ENCODE peak calls at places on chromosomes 1 and 21, in eight cellular contexts. J is HCT116, B is ovary, L is heart left ventricle, G is esophagus squamous epithelium, I is body of pancreas, D is Peyer's patch, Y is tibial nerve. W is an unnamed sample.

GRCh38 chr1:107538502-107538901 is 397.7 kb downstream of the NTNG1 start:
- DNase-seq in J (no peak), B (no peak), L (no peak), G (no peak), I (no peak), D (no peak), Y (no peak), W (no peak)

GRCh38 chr1:26367441-26367840 is 5.1 kb downstream of the ZNF683 start:
- DNase-seq in J (no peak), B (no peak), L (no peak), G (no peak), I (no peak), D (no peak), Y (no peak), W (no peak)

GRCh38 chr1:3606779-3607702 is 4.3 kb downstream of the MEGF6 start:
- DNase-seq in J (no peak), B (no peak), L (no peak), G (no peak), I (no peak), D (no peak), Y (no peak), W (no peak)

GRCh38 chr1:94285026-94285654 is 47.8 kb upstream of the ARHGAP29 start:
- DNase-seq in J (no peak), B (no peak), L (no peak), G (no peak), I (no peak), D (no peak), Y (no peak), W (no peak)

GRCh38 chr1:7886346-7886745 is 33.5 kb upstream of the UTS2 start:
- DNase-seq in J (no peak), B (no peak), L (no peak), G (no peak), I (peak), D (no peak), Y (no peak), W (no peak)

GRCh38 chr1:35576061-35576765 is 3.1 kb downstream of the TFAP2E start:
- DNase-seq in J (no peak), B (no peak), L (no peak), G (no peak), I (no peak), D (no peak), Y (no peak), W (no peak)

GRCh38 chr1:200369706-200370105 is 40.1 kb downstream of the ZNF281 start:
- DNase-seq in J (no peak), B (no peak), L (no peak), G (no peak), I (no peak), D (no peak), Y (no peak), W (no peak)

GRCh38 chr1:214708321-214708960 is 105.4 kb downstream of the CENPF start:
- DNase-seq in J (no peak), B (no peak), L (no peak), G (no peak), I (no peak), D (no peak), Y (no peak), W (no peak)

GRCh38 chr1:75539230-75540116 is 71.4 kb downstream of the SLC44A5 start:
- DNase-seq in J (no peak), B (no peak), L (no peak), G (no peak), I (peak), D (no peak), Y (no peak), W (no peak)

GRCh38 chr1:228279011-228279721 is 71.3 kb downstream of the OBSCN start:
- DNase-seq in J (no peak), B (no peak), L (no peak), G (no peak), I (no peak), D (peak), Y (no peak), W (no peak)

GRCh38 chr21:44702973-44703730 is 6.2 kb downstream of the KRTAP10-12 start:
- DNase-seq in J (no peak), B (no peak), L (no peak), G (no peak), I (no peak), D (no peak), Y (no peak), W (no peak)

GRCh38 chr1:30743584-30744059 is 14.0 kb downstream of the LAPTM5 start:
- DNase-seq in J (no peak), B (no peak), L (no peak), G (no peak), I (no peak), D (peak), Y (no peak), W (no peak)

GRCh38 chr1:160789702-160790611 is 6.0 kb upstream of the LY9 start:
- DNase-seq in J (no peak), B (no peak), L (no peak), G (no peak), I (no peak), D (peak), Y (peak), W (no peak)

GRCh38 chr1:32703479-32704291 is 1.1 kb upstream of the SYNC start:
- DNase-seq in J (no peak), B (peak), L (peak), G (no peak), I (peak), D (no peak), Y (peak), W (no peak)

GRCh38 chr1:8794605-8795004 is 22.8 kb downstream of the RERE start:
- DNase-seq in J (no peak), B (no peak), L (no peak), G (no peak), I (no peak), D (no peak), Y (no peak), W (peak)

GRCh38 chr21:38351961-38352521 is 95.2 kb downstream of the KCNJ15 start:
- DNase-seq in J (no peak), B (no peak), L (no peak), G (no peak), I (no peak), D (no peak), Y (no peak), W (peak)

GRCh38 chr1:19644761-19645543 is 841 bp downstream of the NBL1 start:
- DNase-seq in J (no peak), B (peak), L (peak), G (no peak), I (no peak), D (peak), Y (no peak), W (no peak)

GRCh38 chr1:201941420-201942128 is 4.8 kb downstream of the LMOD1 start:
- DNase-seq in J (no peak), B (no peak), L (no peak), G (no peak), I (no peak), D (no peak), Y (no peak), W (peak)
- TF ChIP-seq POLR2A in J (peak), B (no peak), L (no peak), G (no peak), I (no peak), D (no peak), Y (no peak), W (no peak)

DNA sequence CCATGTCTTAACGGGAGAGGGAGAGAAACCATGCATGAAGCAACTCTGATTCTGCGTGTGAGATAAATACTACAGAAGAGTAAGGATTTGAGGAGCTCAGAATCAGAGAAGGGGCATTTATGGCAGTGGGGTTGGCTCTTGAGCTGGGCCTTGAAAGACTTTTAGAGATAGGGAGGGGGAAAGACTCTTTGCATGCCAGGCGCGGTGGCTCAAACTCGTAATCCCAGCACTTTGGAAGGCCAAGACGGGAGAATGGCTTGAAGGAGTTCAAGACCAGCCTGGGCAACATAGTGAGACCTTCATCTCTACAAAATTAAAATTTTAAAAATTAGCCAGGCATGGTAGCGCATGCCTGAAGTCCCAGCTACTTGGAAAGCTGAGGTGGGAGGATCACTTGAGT is 672 bp downstream of the ARMH1 start:
- DNase-seq in J (no peak), B (no peak), L (no peak), G (no peak), I (no peak), D (peak), Y (no peak), W (no peak)
- H3K4me3 ChIP-seq in J (peak), B (peak), L (peak), G (peak), I (no peak), D (peak), Y (peak), W (no peak)

GRCh38 chr1:1374861-1375662 is at the start of gene AURKAIP1:
- DNase-seq in J (peak), B (peak), L (peak), G (peak), I (peak), D (peak), Y (peak), W (peak)
- TF ChIP-seq POLR2A in J (peak), B (peak), L (peak), G (peak), I (peak), D (peak), Y (no peak), W (no peak)

DNA sequence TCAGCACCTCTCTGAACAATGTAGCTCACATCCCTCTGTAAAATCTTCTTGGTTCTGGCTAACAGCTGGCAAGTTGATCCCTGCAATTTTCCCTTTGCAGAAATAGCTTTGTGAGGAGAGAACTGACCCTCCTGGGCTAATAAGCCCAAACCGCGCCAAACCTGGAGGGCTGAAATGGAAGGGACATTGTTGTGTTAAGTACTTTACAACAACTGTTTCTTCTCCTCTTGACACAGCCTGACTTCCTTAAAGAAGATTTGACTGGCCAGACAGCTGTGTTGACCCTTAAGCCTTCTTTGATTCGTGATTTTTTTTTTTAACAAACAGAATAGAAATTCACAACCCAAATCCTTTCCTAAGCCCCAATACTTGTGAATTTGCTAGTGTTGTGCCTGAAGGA is 5.7 kb downstream of the LMX1A start:
- DNase-seq in J (no peak), B (no peak), L (no peak), G (no peak), I (no peak), D (no peak), Y (no peak), W (no peak)
- H3K4me3 ChIP-seq in J (no peak), B (no peak), L (no peak), G (no peak), I (no peak), D (no peak), Y (no peak), W (no peak)

GRCh38 chr21:20260124-20260523 is 738.1 kb upstream of the NCAM2 start:
- DNase-seq in J (no peak), B (no peak), L (no peak), G (no peak), I (no peak), D (no peak), Y (no peak), W (no peak)

GRCh38 chr21:20254964-20255363 is 743.2 kb upstream of the NCAM2 start:
- DNase-seq in J (no peak), B (no peak), L (no peak), G (no peak), I (no peak), D (no peak), Y (no peak), W (no peak)

GRCh38 chr21:20258542-20258941 is 739.7 kb upstream of the NCAM2 start:
- DNase-seq in J (no peak), B (no peak), L (no peak), G (no peak), I (no peak), D (no peak), Y (no peak), W (no peak)

GRCh38 chr21:20257052-20257451 is 741.2 kb upstream of the NCAM2 start:
- DNase-seq in J (no peak), B (no peak), L (no peak), G (no peak), I (no peak), D (no peak), Y (no peak), W (no peak)

DNA sequence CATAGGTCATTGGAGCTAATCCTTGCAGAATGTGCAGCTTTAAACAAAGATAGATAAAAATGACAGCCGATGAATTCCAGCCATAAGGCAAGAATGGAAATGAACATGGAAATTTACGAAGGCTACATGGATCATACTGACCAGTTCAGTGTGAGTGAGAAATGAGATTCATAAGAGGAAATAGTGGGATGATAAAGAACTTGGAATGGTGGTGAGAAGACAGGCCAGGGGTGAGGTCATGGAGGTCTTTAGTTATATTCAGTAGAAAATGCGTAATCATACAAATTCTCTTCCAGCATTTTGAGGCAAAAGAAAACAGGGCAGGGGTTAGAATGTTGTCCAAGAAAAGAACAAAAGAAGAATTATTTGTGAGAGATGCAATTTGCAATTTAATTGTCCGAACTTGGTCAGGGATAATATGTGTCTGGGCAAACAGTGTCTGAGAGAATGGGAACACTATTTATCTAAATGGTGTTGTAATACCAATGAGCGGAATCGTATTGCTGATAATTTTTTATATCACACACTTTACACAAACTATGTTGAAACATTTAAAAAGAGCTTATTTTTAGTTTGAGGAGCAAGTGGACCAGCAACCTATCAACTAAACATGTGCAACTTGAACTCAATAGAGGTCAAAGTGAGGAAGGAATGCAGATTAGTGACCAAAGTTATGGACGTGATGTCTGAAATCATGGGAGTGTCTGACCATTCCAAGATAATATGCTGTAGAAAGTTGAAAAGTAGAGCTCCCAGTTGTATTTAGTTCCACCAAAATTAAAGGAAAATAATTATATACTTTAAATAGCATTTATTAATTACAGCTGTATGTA is 739.0 kb upstream of the NCAM2 start:
- DNase-seq in J (no peak), B (no peak), L (no peak), G (no peak), I (no peak), D (no peak), Y (no peak), W (no peak)
- TF ChIP-seq POLR2A in J (no peak), B (no peak), L (no peak), G (no peak), I (no peak), D (no peak), Y (no peak), W (no peak)

GRCh38 chr1:1349256-1350012 is at the start of gene DVL1:
- DNase-seq in J (no peak), B (peak), L (peak), G (no peak), I (peak), D (peak), Y (peak), W (peak)

GRCh38 chr1:1347026-1347595 is 2.1 kb downstream of the DVL1 start:
- DNase-seq in J (no peak), B (no peak), L (no peak), G (no peak), I (no peak), D (no peak), Y (no peak), W (no peak)

GRCh38 chr1:1346501-1346890 is 2.7 kb downstream of the DVL1 start:
- DNase-seq in J (no peak), B (no peak), L (no peak), G (no peak), I (no peak), D (no peak), Y (no peak), W (no peak)

GRCh38 chr1:1347663-1348419 is 1.4 kb downstream of the DVL1 start:
- DNase-seq in J (peak), B (no peak), L (no peak), G (no peak), I (peak), D (peak), Y (no peak), W (peak)

GRCh38 chr1:1348420-1349255 is 580 bp downstream of the DVL1 start:
- DNase-seq in J (no peak), B (no peak), L (no peak), G (no peak), I (peak), D (no peak), Y (no peak), W (peak)
- H3K4me3 ChIP-seq in J (peak), B (peak), L (peak), G (peak), I (peak), D (peak), Y (peak), W (peak)

DNA sequence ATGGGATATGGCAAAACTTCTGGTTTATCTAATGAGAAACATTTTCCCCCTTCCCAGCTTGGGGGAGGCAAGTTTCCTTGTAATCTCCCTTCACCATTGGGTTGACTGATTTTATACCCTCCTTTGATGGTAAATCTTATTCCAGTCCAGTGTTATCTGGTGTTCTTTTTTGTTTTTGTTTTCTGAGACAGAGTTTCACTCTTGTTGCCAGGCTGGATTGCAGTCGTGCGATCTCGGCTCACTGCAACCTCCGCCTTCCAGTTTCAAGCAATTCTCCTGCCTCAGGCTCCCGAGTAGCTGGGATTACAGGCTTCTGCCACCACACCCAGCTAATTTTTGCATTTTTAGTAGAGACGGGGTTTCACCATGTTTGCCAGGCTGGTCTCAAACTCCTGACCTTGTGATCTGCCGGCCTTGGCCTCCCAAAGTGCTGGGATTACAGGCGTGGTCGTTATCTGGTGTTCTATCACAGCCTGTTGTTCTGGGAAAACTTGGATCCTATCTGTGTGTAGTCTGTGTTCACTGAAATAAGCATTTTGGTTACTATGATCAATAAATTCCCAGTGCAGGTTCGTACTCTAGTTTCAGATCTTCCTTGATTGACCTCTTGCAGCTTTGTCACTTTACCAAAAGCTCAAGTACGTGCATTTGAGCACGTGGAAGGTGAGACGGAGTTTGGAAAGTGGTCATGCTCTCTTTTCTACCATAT is 281.1 kb downstream of the NCAM2 start:
- DNase-seq in J (no peak), B (no peak), L (no peak), G (no peak), I (no peak), D (no peak), Y (no peak), W (no peak)
- TF ChIP-seq POLR2A in J (no peak), B (no peak), L (no peak), G (no peak), I (no peak), D (no peak), Y (no peak), W (no peak)

GRCh38 chr1:244052011-244052727 is 1.1 kb downstream of the ZBTB18 start:
- DNase-seq in J (no peak), B (no peak), L (no peak), G (no peak), I (no peak), D (no peak), Y (no peak), W (no peak)
- H3K4me3 ChIP-seq in J (no peak), B (no peak), L (no peak), G (no peak), I (no peak), D (no peak), Y (no peak), W (no peak)